ENCODE peak calls at places on chromosome 3, in four cellular contexts. Q is mucosa of descending colon, H is mammary epithelial cell, I is AG10803. L is an unnamed sample.

GRCh38 chr3:117059054-117059989 is 349.7 kb downstream of the TUSC7 start:
- DNase-seq in Q (no peak), H (no peak), I (peak), L (peak)

GRCh38 chr3:134337071-134337482 is 37.2 kb downstream of the AMOTL2 start:
- DNase-seq in I (no peak), H (no peak), Q (no peak), L (no peak)

GRCh38 chr3:1513662-1514061 is 420.8 kb downstream of the CNTN6 start:
- DNase-seq in H (no peak), Q (no peak), I (no peak), L (no peak)

GRCh38 chr3:159825216-159825854 is 163.3 kb upstream of the IL12A start:
- DNase-seq in Q (no peak), H (peak), I (no peak), L (no peak)

GRCh38 chr3:114892117-114892870 is 254.8 kb downstream of the ZBTB20 start:
- DNase-seq in H (no peak), I (no peak), Q (no peak), L (no peak)

GRCh38 chr3:127676456-127676855 is 3.7 kb downstream of the ABTB1 start:
- DNase-seq in H (no peak), I (no peak), Q (peak), L (no peak)

GRCh38 chr3:169809230-169809795 is 3.4 kb upstream of the LRRIQ4 start:
- DNase-seq in H (no peak), Q (no peak), I (no peak), L (no peak)

GRCh38 chr3:32495085-32495484 is 7.6 kb downstream of the CMTM6 start:
- DNase-seq in Q (no peak), H (no peak), I (no peak), L (no peak)

GRCh38 chr3:39146611-39147373 is 6.6 kb downstream of the CSRNP1 start:
- DNase-seq in I (peak), H (peak), Q (peak), L (peak)

GRCh38 chr3:23748398-23749110 is 57.2 kb upstream of the UBE2E1 start:
- DNase-seq in I (peak), Q (no peak), H (peak), L (no peak)

GRCh38 chr3:124993462-124993861 is 58.9 kb upstream of the MUC13 start:
- DNase-seq in Q (peak), H (no peak), I (peak), L (no peak)

GRCh38 chr3:196707566-196707965 is 4.5 kb downstream of the CEP19 start:
- DNase-seq in H (no peak), Q (no peak), I (no peak), L (no peak)

GRCh38 chr3:38649500-38650247 is at the start of gene SCN5A:
- DNase-seq in I (no peak), H (no peak), Q (no peak), L (peak)

GRCh38 chr3:154970796-154971195 is 109.3 kb upstream of the MME start:
- DNase-seq in I (peak), H (peak), Q (no peak), L (no peak)

GRCh38 chr3:184322731-184323487 is 8.5 kb downstream of the EIF4G1 start:
- DNase-seq in I (peak), H (no peak), Q (no peak), L (no peak)

GRCh38 chr3:120536642-120537041 is 59.5 kb upstream of the NDUFB4 start:
- DNase-seq in I (no peak), H (no peak), Q (no peak), L (no peak)

GRCh38 chr3:50248387-50248786 is 12.4 kb downstream of the GNAI2 start:
- DNase-seq in H (no peak), Q (peak), I (no peak), L (peak)

GRCh38 chr3:183188895-183189462 is 26.4 kb upstream of the LAMP3 start:
- DNase-seq in Q (no peak), H (no peak), I (no peak), L (no peak)

GRCh38 chr3:67635806-67636205 is 18.6 kb downstream of the SUCLG2 start:
- DNase-seq in Q (no peak), I (peak), H (no peak), L (no peak)

GRCh38 chr3:82044918-82045715 is 283.7 kb upstream of the GBE1 start:
- DNase-seq in I (no peak), H (peak), Q (no peak), L (no peak)

GRCh38 chr3:153977148-153977547 is 144.0 kb upstream of the ARHGEF26 start:
- DNase-seq in I (peak), Q (no peak), H (no peak), L (no peak)

DNA sequence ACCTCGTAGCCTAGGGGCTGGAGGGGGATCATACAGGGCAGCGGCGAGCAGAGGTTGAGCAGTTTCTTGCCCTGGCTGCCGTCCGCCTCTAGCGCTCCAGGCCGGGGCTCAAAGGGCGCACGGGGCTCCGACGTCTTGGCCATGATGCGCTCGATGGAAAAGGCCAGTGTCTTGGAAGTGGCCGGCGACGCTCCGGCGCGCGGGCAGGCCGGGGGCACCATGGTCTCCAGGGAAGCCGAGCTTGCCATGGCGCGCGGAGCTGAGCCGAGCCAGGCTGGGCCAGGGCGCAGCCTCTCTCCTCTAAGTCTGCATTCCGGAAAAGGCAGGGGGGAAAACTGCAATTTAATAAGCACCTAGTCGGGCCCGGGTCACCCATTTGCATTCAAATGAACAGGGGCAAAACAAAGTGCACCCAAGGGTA is 719 bp downstream of the FEZF2 start:
- DNase-seq in I (no peak), H (no peak), Q (no peak), L (no peak)
- H3K4me3 ChIP-seq in I (no peak), H (no peak), Q (no peak), L (no peak)

GRCh38 chr3:54167999-54168398 is 45.6 kb downstream of the CACNA2D3 start:
- DNase-seq in I (no peak), Q (no peak), H (no peak), L (no peak)

GRCh38 chr3:54169524-54169923 is 47.2 kb downstream of the CACNA2D3 start:
- DNase-seq in Q (no peak), H (no peak), I (no peak), L (no peak)

GRCh38 chr3:54164192-54164975 is 42.0 kb downstream of the CACNA2D3 start:
- DNase-seq in Q (no peak), I (no peak), H (no peak), L (no peak)

GRCh38 chr3:54168451-54168850 is 46.1 kb downstream of the CACNA2D3 start:
- DNase-seq in H (no peak), Q (no peak), I (no peak), L (no peak)

GRCh38 chr3:54165865-54166264 is 43.5 kb downstream of the CACNA2D3 start:
- DNase-seq in Q (no peak), I (no peak), H (no peak), L (no peak)
- H3K4me3 ChIP-seq in Q (no peak), I (no peak), H (no peak), L (no peak)

DNA sequence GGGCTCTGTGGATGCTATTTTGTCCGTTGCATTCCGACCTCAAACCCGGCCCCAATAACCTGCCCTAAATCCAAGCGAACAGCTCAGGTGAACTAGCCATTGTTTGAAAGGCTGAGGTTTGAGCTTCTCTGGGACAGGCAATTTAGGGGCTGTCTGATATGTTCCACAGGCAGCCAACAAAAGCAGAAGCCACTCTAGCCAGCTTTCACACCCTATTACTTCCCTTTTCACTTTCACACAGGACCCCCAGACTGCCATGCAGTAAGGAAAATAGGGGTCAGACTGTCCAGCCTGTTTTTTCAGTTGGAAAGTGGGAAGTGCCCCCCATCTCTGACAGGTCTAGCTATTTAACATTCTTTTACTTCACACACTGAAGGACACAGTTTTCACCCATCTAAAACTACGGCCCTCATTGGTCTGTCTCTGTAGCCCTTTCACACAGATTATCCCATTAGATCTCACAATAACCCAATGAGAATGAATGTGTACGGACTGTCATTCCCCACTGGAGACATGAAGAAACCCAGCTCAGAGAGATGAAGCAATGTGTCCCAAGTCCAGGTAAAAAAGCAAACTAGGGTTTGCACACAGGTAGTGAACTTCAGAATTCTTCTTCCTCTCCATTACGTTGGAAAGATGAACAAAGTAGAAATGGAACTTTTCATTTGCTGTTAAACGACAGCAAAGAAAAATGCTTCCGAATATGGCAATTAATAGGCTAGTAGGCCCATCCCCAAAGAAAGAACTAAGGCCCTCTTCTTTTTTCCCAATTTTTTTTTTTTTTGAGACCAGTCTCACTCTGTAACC is 1.9 kb downstream of the CCDC12 start:
- DNase-seq in I (no peak), H (no peak), Q (no peak), L (no peak)
- H3K4me3 ChIP-seq in I (no peak), H (no peak), Q (no peak), L (peak)

GRCh38 chr3:162021206-162021605 is 524.6 kb downstream of the OTOL1 start:
- DNase-seq in Q (no peak), H (no peak), I (no peak), L (no peak)
- H3K4me3 ChIP-seq in Q (no peak), H (no peak), I (no peak), L (no peak)

GRCh38 chr3:101665851-101666250 is 11.1 kb downstream of the ZBTB11 start:
- DNase-seq in I (no peak), Q (no peak), H (no peak), L (no peak)
- H3K4me3 ChIP-seq in I (no peak), Q (no peak), H (no peak), L (no peak)

GRCh38 chr3:179037361-179037760 is 34.2 kb downstream of the ZMAT3 start:
- DNase-seq in I (peak), H (peak), Q (peak), L (no peak)
- H3K4me3 ChIP-seq in I (no peak), H (peak), Q (no peak), L (no peak)

DNA sequence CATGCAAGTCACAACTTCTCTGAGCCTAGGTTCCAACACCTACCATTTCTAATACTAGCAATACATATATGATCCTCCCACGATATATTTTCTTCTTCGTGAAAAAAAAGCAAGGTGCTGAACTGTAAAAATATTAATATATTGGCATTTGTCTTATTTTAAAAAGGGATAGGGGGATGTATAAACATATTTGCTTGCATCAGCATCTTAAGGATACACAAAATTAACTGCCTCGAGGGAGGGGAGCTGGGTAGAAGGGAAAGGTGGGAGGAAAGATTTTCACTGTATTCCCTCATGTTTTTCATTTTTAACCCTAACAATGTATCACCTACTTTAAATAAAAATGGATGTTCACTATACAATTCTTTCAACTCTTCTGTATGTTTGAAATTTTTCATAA is 1.3 kb downstream of the HACD2 start:
- DNase-seq in H (no peak), Q (no peak), I (no peak), L (no peak)
- H3K4me3 ChIP-seq in H (peak), Q (no peak), I (peak), L (no peak)

DNA sequence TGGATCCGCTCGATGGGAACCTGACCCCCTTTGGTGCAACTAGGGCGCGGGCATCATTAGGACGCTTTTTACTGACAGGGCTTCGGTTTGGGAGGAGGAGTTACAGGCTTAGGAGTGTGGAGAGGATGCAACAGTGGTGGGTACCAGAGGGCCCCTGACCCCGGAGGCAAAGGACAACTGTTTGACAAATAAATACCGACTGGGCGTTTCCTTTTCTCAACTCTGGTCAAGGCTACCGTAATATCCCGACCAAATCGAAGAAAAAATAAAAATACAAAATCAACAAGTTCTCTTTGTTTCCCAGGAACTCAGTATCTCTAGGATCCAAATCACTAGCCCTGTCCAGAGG is 349 bp upstream of the DGKG start:
- DNase-seq in I (no peak), Q (no peak), H (no peak), L (no peak)
- H3K4me3 ChIP-seq in I (peak), Q (no peak), H (peak), L (peak)

DNA sequence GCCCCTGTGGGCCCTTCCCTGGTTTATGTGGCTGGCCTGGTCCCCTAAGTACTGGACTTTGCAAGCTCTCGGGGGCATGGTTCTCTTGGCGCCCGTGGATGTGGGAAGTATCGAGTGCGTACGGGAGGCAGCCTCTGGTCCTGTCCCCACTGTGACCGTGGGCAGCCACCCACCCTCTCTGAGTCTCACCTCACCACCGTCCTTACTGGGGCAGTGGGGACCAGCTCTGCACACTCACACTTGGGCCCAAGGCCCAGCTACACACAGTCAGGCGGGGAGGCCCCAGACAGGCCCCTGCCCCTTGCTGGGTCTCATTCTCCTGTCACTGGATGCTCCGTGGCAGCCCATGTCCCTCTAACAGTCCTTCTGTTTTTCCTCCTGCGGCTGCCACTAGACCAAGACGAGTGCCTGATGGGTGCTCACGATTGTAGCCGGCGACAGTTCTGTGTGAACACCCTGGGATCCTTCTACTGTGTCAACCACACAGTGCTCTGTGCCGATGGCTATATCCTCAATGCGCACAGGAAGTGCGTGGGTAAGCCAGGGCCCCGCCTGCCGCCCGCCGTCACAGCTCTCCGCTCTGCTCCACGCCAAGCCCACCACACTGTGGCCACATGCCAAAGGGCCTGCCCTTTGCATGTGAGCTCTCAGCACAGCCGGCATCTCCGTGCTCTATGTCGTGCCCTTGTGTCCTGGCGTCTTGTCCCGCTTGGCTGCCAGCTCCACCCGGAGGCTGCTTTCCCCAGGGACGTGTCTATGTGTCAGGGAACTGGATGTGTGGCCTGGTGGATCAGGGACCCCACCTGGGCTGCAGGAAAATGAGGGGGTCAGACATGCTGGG is 72.7 kb downstream of the FBLN2 start:
- DNase-seq in H (no peak), I (peak), Q (no peak), L (no peak)
- H3K4me3 ChIP-seq in H (no peak), I (no peak), Q (no peak), L (no peak)